ENCODE peak calls at places on chromosome 3, in eight cellular contexts. E is choroid plexus epithelial cell, H is GM12864, U is AG09319, I is A673, C is A549, N is ovary, B is neural crest cell. Z is an unnamed sample.

GRCh38 chr3:46168583-46168982 is 39.5 kb downstream of the CCR1 start:
- DNase-seq in E (peak), H (no peak), U (peak), I (no peak), C (no peak), N (no peak), B (no peak), Z (no peak)

GRCh38 chr3:76487446-76487845 is 552.5 kb upstream of the ROBO2 start:
- DNase-seq in E (peak), H (no peak), U (no peak), I (no peak), C (no peak), N (no peak), B (no peak), Z (no peak)

GRCh38 chr3:102237181-102237580 is 197.6 kb upstream of the ZPLD1 start:
- DNase-seq in E (no peak), H (no peak), U (no peak), I (no peak), C (no peak), N (no peak), B (no peak), Z (no peak)

GRCh38 chr3:18442743-18443669 is 17.9 kb upstream of the SATB1 start:
- DNase-seq in E (no peak), H (no peak), U (no peak), I (no peak), C (no peak), N (no peak), B (no peak), Z (no peak)

GRCh38 chr3:62052331-62052730 is 321.0 kb downstream of the FEZF2 start:
- DNase-seq in E (no peak), H (no peak), U (no peak), I (no peak), C (no peak), N (no peak), B (no peak), Z (no peak)

GRCh38 chr3:17125738-17126137 is 241.0 kb downstream of the PLCL2 start:
- DNase-seq in E (no peak), H (no peak), U (no peak), I (no peak), C (no peak), N (no peak), B (no peak), Z (no peak)

GRCh38 chr3:30162579-30162978 is 443.8 kb upstream of the TGFBR2 start:
- DNase-seq in E (peak), H (no peak), U (peak), I (peak), C (no peak), N (no peak), B (no peak), Z (peak)

GRCh38 chr3:176663819-176664218 is 533.5 kb downstream of the TBL1XR1 start:
- DNase-seq in E (peak), H (no peak), U (peak), I (peak), C (peak), N (no peak), B (no peak), Z (peak)

GRCh38 chr3:63654246-63654645 is 1.8 kb downstream of the SNTN start:
- DNase-seq in E (no peak), H (no peak), U (no peak), I (no peak), C (no peak), N (no peak), B (no peak), Z (peak)

GRCh38 chr3:4350789-4351163 is 47.6 kb downstream of the SETMAR start:
- DNase-seq in E (peak), H (peak), U (peak), I (peak), C (peak), N (peak), B (peak), Z (peak)

GRCh38 chr3:64382171-64382570 is 156.9 kb upstream of the PRICKLE2 start:
- DNase-seq in E (no peak), H (no peak), U (no peak), I (no peak), C (no peak), N (no peak), B (no peak), Z (no peak)

GRCh38 chr3:30527720-30528119 is 78.7 kb upstream of the TGFBR2 start:
- DNase-seq in E (peak), H (no peak), U (no peak), I (no peak), C (no peak), N (no peak), B (no peak), Z (no peak)

GRCh38 chr3:173199568-173199967 is 58.5 kb upstream of the SPATA16 start:
- DNase-seq in E (no peak), H (no peak), U (no peak), I (no peak), C (no peak), N (no peak), B (no peak), Z (no peak)

GRCh38 chr3:38019658-38020341 is 9.6 kb downstream of the PLCD1 start:
- DNase-seq in E (no peak), H (no peak), U (no peak), I (no peak), C (no peak), N (peak), B (no peak), Z (no peak)

GRCh38 chr3:36763850-36764703 is at the start of gene DCLK3:
- DNase-seq in E (no peak), H (no peak), U (no peak), I (peak), C (no peak), N (no peak), B (peak), Z (no peak)

GRCh38 chr3:49358884-49359225 is 702 bp upstream of the GPX1 start:
- DNase-seq in E (no peak), H (no peak), U (no peak), I (no peak), C (no peak), N (no peak), B (no peak), Z (no peak)

GRCh38 chr3:174986685-174987084 is 127.6 kb downstream of the NAALADL2 start:
- DNase-seq in E (peak), H (no peak), U (no peak), I (no peak), C (no peak), N (no peak), B (no peak), Z (no peak)

GRCh38 chr3:181417748-181418147 is 294.0 kb upstream of the SOX2 start:
- DNase-seq in E (peak), H (no peak), U (no peak), I (no peak), C (no peak), N (no peak), B (peak), Z (no peak)

GRCh38 chr3:41961061-41961749 is 698 bp downstream of the ULK4 start:
- DNase-seq in E (peak), H (no peak), U (peak), I (peak), C (peak), N (peak), B (peak), Z (peak)

GRCh38 chr3:20240154-20240883 is 54.3 kb upstream of the SGO1 start:
- DNase-seq in E (no peak), H (no peak), U (no peak), I (no peak), C (no peak), N (no peak), B (no peak), Z (no peak)

GRCh38 chr3:49353022-49353421 is 5.1 kb downstream of the GPX1 start:
- DNase-seq in E (no peak), H (no peak), U (no peak), I (no peak), C (no peak), N (no peak), B (no peak), Z (no peak)

GRCh38 chr3:120673116-120673515 is 8.9 kb downstream of the HGD start:
- DNase-seq in E (no peak), H (no peak), U (no peak), I (peak), C (no peak), N (no peak), B (no peak), Z (no peak)

GRCh38 chr3:155233213-155233612 is 60.3 kb downstream of the STRIT1 start:
- DNase-seq in E (peak), H (no peak), U (no peak), I (no peak), C (no peak), N (peak), B (no peak), Z (peak)

GRCh38 chr3:21551019-21551418 is 200.0 kb downstream of the ZNF385D start:
- DNase-seq in E (peak), H (no peak), U (no peak), I (no peak), C (peak), N (no peak), B (no peak), Z (no peak)

GRCh38 chr3:194285024-194285858 is 65.9 kb downstream of the CPN2 start:
- DNase-seq in E (peak), H (no peak), U (no peak), I (no peak), C (no peak), N (peak), B (no peak), Z (no peak)

GRCh38 chr3:61901986-61902385 is 340.6 kb downstream of the PTPRG start:
- DNase-seq in E (no peak), H (no peak), U (no peak), I (no peak), C (no peak), N (no peak), B (no peak), Z (no peak)

GRCh38 chr3:117523407-117523806 is 813.8 kb downstream of the TUSC7 start:
- DNase-seq in E (no peak), H (no peak), U (no peak), I (no peak), C (no peak), N (no peak), B (no peak), Z (no peak)

GRCh38 chr3:149362361-149362760 is 15.1 kb downstream of the TM4SF1 start:
- DNase-seq in E (no peak), H (no peak), U (no peak), I (no peak), C (no peak), N (no peak), B (no peak), Z (no peak)

GRCh38 chr3:195035345-195036202 is 235.4 kb downstream of the XXYLT1 start:
- DNase-seq in E (no peak), H (no peak), U (no peak), I (peak), C (no peak), N (no peak), B (no peak), Z (no peak)

GRCh38 chr3:4750306-4751056 is 228.8 kb upstream of the BHLHE40 start:
- DNase-seq in E (peak), H (no peak), U (no peak), I (no peak), C (no peak), N (peak), B (no peak), Z (peak)

GRCh38 chr3:81295906-81296305 is 465.5 kb downstream of the GBE1 start:
- DNase-seq in E (no peak), H (no peak), U (no peak), I (no peak), C (no peak), N (no peak), B (no peak), Z (no peak)

GRCh38 chr3:88418219-88418618 is 268.5 kb downstream of the C3orf38 start:
- DNase-seq in E (no peak), H (no peak), U (no peak), I (no peak), C (no peak), N (no peak), B (no peak), Z (no peak)

GRCh38 chr3:25291524-25291923 is 136.5 kb upstream of the RARB start:
- DNase-seq in E (no peak), H (no peak), U (no peak), I (no peak), C (no peak), N (no peak), B (no peak), Z (no peak)

GRCh38 chr3:126108689-126109075 is 24.8 kb upstream of the SLC41A3 start:
- DNase-seq in E (no peak), H (no peak), U (no peak), I (no peak), C (no peak), N (no peak), B (no peak), Z (no peak)

GRCh38 chr3:46986782-46987484 is 7.5 kb downstream of the NBEAL2 start:
- DNase-seq in E (no peak), H (no peak), U (no peak), I (no peak), C (no peak), N (no peak), B (no peak), Z (no peak)

GRCh38 chr3:133259767-133260166 is 140.1 kb upstream of the BFSP2 start:
- DNase-seq in E (no peak), H (no peak), U (no peak), I (no peak), C (no peak), N (no peak), B (no peak), Z (no peak)

GRCh38 chr3:18343809-18344208 is 81.3 kb downstream of the SATB1 start:
- DNase-seq in E (no peak), H (no peak), U (no peak), I (no peak), C (no peak), N (no peak), B (no peak), Z (no peak)

GRCh38 chr3:183061431-183062172 is 37.7 kb downstream of the MCCC1 start:
- DNase-seq in E (peak), H (no peak), U (peak), I (no peak), C (no peak), N (no peak), B (no peak), Z (no peak)

DNA sequence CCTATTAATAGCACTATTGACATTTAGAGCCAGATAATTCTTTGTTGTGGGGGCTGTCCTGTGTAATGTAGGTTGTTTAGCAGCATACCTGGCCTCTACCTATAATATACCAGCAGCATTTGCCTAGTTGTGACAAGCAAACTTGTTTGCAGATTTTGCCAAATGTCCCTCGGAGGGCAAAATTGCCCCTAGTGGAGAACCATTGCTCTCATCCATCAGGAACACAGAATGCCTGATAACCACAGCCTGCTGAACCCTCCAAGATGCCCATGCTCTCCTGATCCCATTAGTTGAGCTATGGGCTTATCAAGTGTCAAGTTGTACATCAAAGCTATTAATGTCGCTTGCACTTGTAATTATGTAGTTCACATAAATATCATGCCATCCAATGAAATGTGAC is 15.0 kb upstream of the KBTBD8 start:
- DNase-seq in E (no peak), H (no peak), U (no peak), I (no peak), C (no peak), N (no peak), B (no peak), Z (no peak)
- TF ChIP-seq CTCF in E (no peak), H (no peak), U (no peak), I (no peak), C (no peak), N (no peak), B (no peak), Z (no peak)

DNA sequence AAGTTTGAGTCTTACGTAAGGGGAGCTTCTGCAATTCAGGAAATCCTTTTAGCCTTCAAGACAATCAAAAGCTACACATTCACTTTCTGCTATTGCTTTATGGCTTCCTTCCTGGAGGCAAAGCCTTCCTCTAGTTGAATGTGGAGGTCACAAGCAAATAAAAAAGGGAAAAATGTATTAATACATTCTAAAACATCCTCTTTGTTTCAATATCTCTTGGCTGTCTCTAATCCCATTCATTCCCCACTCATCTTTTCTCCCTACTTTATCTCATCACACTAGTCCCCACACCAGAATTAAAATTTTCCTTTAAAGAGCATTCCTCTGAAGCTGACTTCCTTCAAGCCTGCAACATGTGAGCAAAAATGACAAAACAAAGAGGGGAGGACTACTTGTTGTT is 186.7 kb downstream of the CPNE4 start:
- DNase-seq in E (no peak), H (no peak), U (no peak), I (peak), C (no peak), N (no peak), B (no peak), Z (no peak)
- TF ChIP-seq CTCF in E (no peak), H (no peak), U (no peak), I (no peak), C (no peak), N (no peak), B (no peak), Z (no peak)

GRCh38 chr3:8278448-8278847 is 223.2 kb upstream of the LMCD1 start:
- DNase-seq in E (no peak), H (no peak), U (no peak), I (peak), C (peak), N (no peak), B (no peak), Z (no peak)

GRCh38 chr3:8282541-8283165 is 219.0 kb upstream of the LMCD1 start:
- DNase-seq in E (no peak), H (no peak), U (no peak), I (no peak), C (peak), N (no peak), B (no peak), Z (no peak)

GRCh38 chr3:8280161-8280560 is 221.5 kb upstream of the LMCD1 start:
- DNase-seq in E (no peak), H (no peak), U (no peak), I (no peak), C (no peak), N (no peak), B (no peak), Z (no peak)

GRCh38 chr3:8283180-8283579 is 218.4 kb upstream of the LMCD1 start:
- DNase-seq in E (no peak), H (no peak), U (no peak), I (no peak), C (no peak), N (no peak), B (no peak), Z (no peak)

GRCh38 chr3:8279476-8279875 is 222.1 kb upstream of the LMCD1 start:
- DNase-seq in E (no peak), H (no peak), U (no peak), I (no peak), C (no peak), N (no peak), B (no peak), Z (no peak)
- TF ChIP-seq CTCF in E (no peak), H (no peak), U (no peak), I (no peak), C (no peak), N (no peak), B (no peak), Z (no peak)

DNA sequence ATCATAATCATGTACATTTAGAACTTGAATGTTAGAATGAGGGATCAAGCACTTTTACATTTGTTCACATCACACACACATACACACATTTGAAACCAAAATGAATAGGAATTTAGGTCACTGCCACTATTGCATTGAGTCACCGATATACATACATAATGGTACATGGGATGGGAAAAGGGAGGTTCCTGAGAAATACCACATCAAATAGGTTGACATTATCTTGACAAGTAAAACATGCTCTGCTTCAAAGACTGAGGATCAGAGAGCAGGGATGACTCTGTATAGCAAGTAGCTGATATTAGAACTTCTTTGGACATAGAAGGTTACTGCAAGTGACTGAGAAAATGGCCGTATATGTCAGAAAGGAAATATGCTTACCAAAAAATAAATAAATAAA is 847.2 kb downstream of the PLOD2 start:
- DNase-seq in E (no peak), H (no peak), U (no peak), I (no peak), C (no peak), N (no peak), B (no peak), Z (no peak)
- TF ChIP-seq CTCF in E (no peak), H (no peak), U (no peak), I (no peak), C (no peak), N (no peak), B (no peak), Z (no peak)

GRCh38 chr3:57594576-57594975 is 2.6 kb downstream of the ARF4 start:
- DNase-seq in E (no peak), H (no peak), U (no peak), I (no peak), C (no peak), N (no peak), B (no peak), Z (no peak)

GRCh38 chr3:57600195-57600594 is 3.1 kb upstream of the ARF4 start:
- DNase-seq in E (no peak), H (no peak), U (no peak), I (no peak), C (no peak), N (no peak), B (no peak), Z (no peak)

GRCh38 chr3:57596495-57597239 is 477 bp downstream of the ARF4 start:
- DNase-seq in E (peak), H (peak), U (peak), I (peak), C (peak), N (peak), B (peak), Z (peak)

GRCh38 chr3:57597973-57598351 is 818 bp upstream of the ARF4 start:
- DNase-seq in E (no peak), H (no peak), U (no peak), I (no peak), C (no peak), N (no peak), B (no peak), Z (no peak)

DNA sequence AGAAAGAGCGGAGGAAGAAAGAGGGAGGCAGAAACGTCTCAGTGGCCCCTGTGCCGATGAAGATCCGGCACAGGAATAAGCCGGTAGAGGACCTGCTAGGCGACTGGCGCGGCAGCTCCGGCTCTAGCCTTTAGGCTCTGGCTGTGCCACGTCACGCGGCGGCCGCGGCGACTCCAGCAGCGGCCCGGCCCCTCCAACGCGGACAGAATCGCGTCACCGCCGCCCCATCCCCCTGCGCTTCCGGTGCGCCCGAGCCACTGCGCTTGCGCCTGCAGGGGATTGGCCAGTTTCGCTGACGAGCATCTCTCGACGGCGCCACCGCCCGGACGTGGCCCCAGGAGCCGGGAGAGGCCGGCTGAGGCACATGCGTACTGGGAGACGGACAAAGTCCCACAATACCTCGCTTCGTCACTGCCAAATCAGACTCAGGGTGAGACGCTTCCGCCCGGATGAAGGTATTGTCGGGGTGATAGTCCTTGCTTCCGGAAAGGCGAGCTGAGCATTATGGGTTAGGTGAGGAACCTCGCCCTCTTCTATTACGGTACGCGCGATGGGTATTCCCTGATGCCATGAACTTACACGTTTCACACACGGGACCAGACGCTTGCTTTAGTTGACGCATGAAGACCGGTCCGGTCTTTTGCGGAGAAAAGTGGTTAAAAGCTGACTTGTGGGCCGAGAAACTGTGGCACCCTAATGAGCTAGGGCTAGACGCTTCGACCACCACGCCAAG is at the start of gene ARF4:
- DNase-seq in E (peak), H (peak), U (peak), I (peak), C (peak), N (peak), B (peak), Z (peak)
- TF ChIP-seq CTCF in E (peak), H (no peak), U (peak), I (no peak), C (no peak), N (no peak), B (no peak), Z (peak)

Z was measured in AG09309.